ENCODE peak calls at places on chromosomes 4 and X, in five cellular contexts. U is PC-3, D is mesothelial cell of epicardium, J is mammary epithelial cell, V is RWPE1. F is an unnamed sample.

GRCh38 chr4:3270141-3270611 is 21.2 kb downstream of the MSANTD1 start:
- DNase-seq in J (no peak), D (no peak), V (no peak), U (no peak), F (no peak)

GRCh38 chr4:75251547-75251946 is 262.7 kb downstream of the RCHY1 start:
- DNase-seq in U (no peak), V (no peak), D (no peak), J (no peak), F (no peak)

GRCh38 chrX:118603981-118604380 is 108.4 kb downstream of the DOCK11 start:
- DNase-seq in J (peak; percentile 39), U (peak; percentile 73), V (peak; percentile 31), D (no peak), F (peak; percentile 33)

GRCh38 chr4:140790765-140791164 is 34.6 kb upstream of the TBC1D9 start:
- DNase-seq in J (peak; percentile 3), U (peak; percentile 62), D (no peak), V (no peak), F (peak; percentile 79)

GRCh38 chr4:40584517-40585141 is 45.0 kb downstream of the RBM47 start:
- DNase-seq in J (no peak), D (no peak), U (no peak), V (no peak), F (no peak)

GRCh38 chr4:92234393-92235176 is 69.2 kb upstream of the GRID2 start:
- DNase-seq in U (peak; percentile 98), J (peak; percentile 94), V (peak; percentile 70), D (no peak), F (no peak)

GRCh38 chr4:180057891-180058643 is 2185.1 kb upstream of the TENM3 start:
- DNase-seq in D (peak; percentile 25), U (no peak), V (peak; percentile 4), J (peak; percentile 12), F (peak; percentile 11)

GRCh38 chr4:65834707-65835106 is 164.4 kb upstream of the EPHA5 start:
- DNase-seq in U (no peak), D (no peak), V (no peak), J (no peak), F (no peak)

GRCh38 chr4:148216866-148217814 is 225.1 kb downstream of the NR3C2 start:
- DNase-seq in D (no peak), V (no peak), J (no peak), U (no peak), F (no peak)

GRCh38 chrX:2632533-2633504 is 58.3 kb upstream of the CD99 start:
- DNase-seq in V (no peak), D (no peak), U (peak; percentile 67), J (no peak), F (no peak)

GRCh38 chr4:85828295-85828910 is 353.5 kb downstream of the ARHGAP24 start:
- DNase-seq in V (no peak), D (no peak), U (peak; percentile 43), J (peak; percentile 33), F (no peak)

GRCh38 chrX:151734446-151734845 is at the start of gene CNGA2:
- DNase-seq in U (no peak), D (no peak), V (no peak), J (no peak), F (no peak)

GRCh38 chr4:185421366-185422124 is 4.2 kb downstream of the UFSP2 start:
- DNase-seq in D (no peak), V (no peak), J (no peak), U (no peak), F (no peak)

GRCh38 chrX:10089378-10089795 is 67.4 kb upstream of the CLCN4 start:
- DNase-seq in D (no peak), U (peak; percentile 92), J (no peak), V (no peak), F (no peak)

GRCh38 chrX:141467442-141467841 is 117.1 kb downstream of the SPANXA1 start:
- DNase-seq in D (no peak), U (peak; percentile 34), V (no peak), J (no peak), F (no peak)

GRCh38 chr4:110071466-110071865 is 126.9 kb downstream of the ELOVL6 start:
- DNase-seq in J (no peak), U (no peak), D (no peak), V (no peak), F (no peak)

GRCh38 chr4:99885063-99885664 is 9.1 kb downstream of the LAMTOR3 start:
- DNase-seq in D (no peak), J (peak; percentile 34), V (peak; percentile 30), U (peak; percentile 54), F (peak; percentile 41)

GRCh38 chrX:17535229-17535628 is 160.2 kb downstream of the NHS start:
- DNase-seq in J (peak; percentile 32), D (no peak), U (peak; percentile 59), V (no peak), F (no peak)

GRCh38 chrX:106168107-106168506 is at the start of gene PWWP3B:
- DNase-seq in J (peak; percentile 44), U (peak; percentile 23), D (no peak), V (peak; percentile 7), F (no peak)

GRCh38 chr4:56468097-56468422 is 643 bp downstream of the SRP72 start:
- DNase-seq in U (peak; percentile 63), D (no peak), J (peak; percentile 66), V (peak; percentile 55), F (no peak)

GRCh38 chr4:3225946-3226345 is 23.0 kb upstream of the MSANTD1 start:
- DNase-seq in U (no peak), V (no peak), D (no peak), J (no peak), F (no peak)

GRCh38 chr4:37891221-37892159 is 606 bp downstream of the TBC1D1 start:
- DNase-seq in D (peak; percentile 20), J (peak; percentile 5), V (peak; percentile 31), U (no peak), F (no peak)

GRCh38 chr4:4969298-4969697 is 50.0 kb downstream of the CYTL1 start:
- DNase-seq in V (peak; percentile 19), D (no peak), J (peak; percentile 16), U (peak; percentile 67), F (no peak)

GRCh38 chr4:150305995-150306394 is 227.8 kb downstream of the DCLK2 start:
- DNase-seq in V (peak; percentile 55), D (no peak), J (peak; percentile 51), U (peak; percentile 60), F (no peak)

GRCh38 chrX:148363836-148364235 is 136.6 kb upstream of the AFF2 start:
- DNase-seq in J (no peak), V (no peak), D (no peak), U (no peak), F (no peak)

F was measured in memory B cell.